ENCODE peak calls at places on chromosomes 12 and 14, in ten cellular contexts. V, Z, P, E, K, L, R, D, I and Q are unnamed samples.

GRCh38 chr12:6957151-6957701 is 6.1 kb downstream of the PTPN6 start:
- DNase-seq in V (no peak), Z (no peak), P (no peak), E (no peak), K (no peak), L (no peak), R (no peak), D (no peak), I (no peak), Q (no peak)

GRCh38 chr12:67068773-67069450 is 200.2 kb upstream of the CAND1 start:
- DNase-seq in V (peak; percentile 53), Z (peak; percentile 14), P (peak; percentile 37), E (peak; percentile 15), K (no peak), L (peak; percentile 48), R (peak; percentile 91), D (peak; percentile 66), I (peak; percentile 1), Q (peak; percentile 93)

GRCh38 chr14:70708717-70709570 is 67.2 kb downstream of the TTC9 start:
- DNase-seq in V (no peak), Z (no peak), P (no peak), E (no peak), K (no peak), L (no peak), R (peak; percentile 93), D (no peak), I (no peak), Q (peak; percentile 63)

GRCh38 chr12:110813298-110813697 is 33.5 kb upstream of the CCDC63 start:
- DNase-seq in V (no peak), Z (no peak), P (no peak), E (no peak), K (no peak), L (no peak), R (no peak), D (no peak), I (no peak), Q (peak; percentile 78)

GRCh38 chr14:104246401-104247335 is 108.3 kb downstream of the KIF26A start:
- DNase-seq in V (no peak), Z (no peak), P (no peak), E (no peak), K (no peak), L (no peak), R (peak; percentile 49), D (no peak), I (no peak), Q (no peak)

GRCh38 chr14:84760506-84760905 is 769.4 kb upstream of the FLRT2 start:
- DNase-seq in V (no peak), Z (no peak), P (no peak), E (no peak), K (peak; percentile 44), L (no peak), R (no peak), D (no peak), I (no peak), Q (no peak)

GRCh38 chr14:33768458-33768830 is 182.4 kb downstream of the EGLN3 start:
- DNase-seq in V (no peak), Z (no peak), P (no peak), E (no peak), K (no peak), L (no peak), R (no peak), D (no peak), I (no peak), Q (no peak)

GRCh38 chr14:101058571-101058970 is 155.0 kb upstream of the RTL1 start:
- DNase-seq in V (no peak), Z (no peak), P (no peak), E (no peak), K (no peak), L (no peak), R (no peak), D (no peak), I (no peak), Q (no peak)

GRCh38 chr14:101119830-101120571 is 216.5 kb upstream of the RTL1 start:
- DNase-seq in V (no peak), Z (no peak), P (peak; percentile 17), E (no peak), K (no peak), L (no peak), R (peak; percentile 48), D (no peak), I (no peak), Q (peak; percentile 64)

GRCh38 chr12:48280572-48280971 is 70.1 kb downstream of the ZNF641 start:
- DNase-seq in V (no peak), Z (no peak), P (no peak), E (no peak), K (no peak), L (no peak), R (no peak), D (no peak), I (no peak), Q (peak; percentile 49)

GRCh38 chr12:96236221-96236822 is 42.1 kb downstream of the ELK3 start:
- DNase-seq in V (no peak), Z (peak; percentile 30), P (peak; percentile 60), E (no peak), K (peak; percentile 50), L (no peak), R (no peak), D (no peak), I (no peak), Q (no peak)

GRCh38 chr14:101017806-101018560 is 114.5 kb upstream of the RTL1 start:
- DNase-seq in V (no peak), Z (no peak), P (no peak), E (no peak), K (no peak), L (no peak), R (peak; percentile 30), D (no peak), I (no peak), Q (peak; percentile 22)

GRCh38 chr14:90675399-90675798 is 140.8 kb downstream of the TTC7B start:
- DNase-seq in V (no peak), Z (no peak), P (no peak), E (no peak), K (peak; percentile 44), L (no peak), R (no peak), D (no peak), I (no peak), Q (no peak)

GRCh38 chr12:125105600-125105999 is 40.4 kb downstream of the AACS start:
- DNase-seq in V (no peak), Z (no peak), P (no peak), E (no peak), K (no peak), L (no peak), R (no peak), D (no peak), I (no peak), Q (peak; percentile 69)

GRCh38 chr12:47722926-47723631 is 2.2 kb downstream of the ENDOU start:
- DNase-seq in V (no peak), Z (no peak), P (no peak), E (no peak), K (no peak), L (no peak), R (no peak), D (no peak), I (no peak), Q (peak; percentile 45)

GRCh38 chr14:80475074-80475473 is 263.8 kb upstream of the DIO2 start:
- DNase-seq in V (no peak), Z (no peak), P (no peak), E (no peak), K (peak; percentile 24), L (no peak), R (no peak), D (no peak), I (no peak), Q (no peak)

GRCh38 chr12:6883683-6884082 is 10.6 kb upstream of the SPSB2 start:
- DNase-seq in V (no peak), Z (no peak), P (no peak), E (no peak), K (no peak), L (no peak), R (no peak), D (no peak), I (no peak), Q (no peak)

GRCh38 chr12:43858991-43859390 is 23.1 kb downstream of the TMEM117 start:
- DNase-seq in V (no peak), Z (no peak), P (no peak), E (no peak), K (no peak), L (no peak), R (no peak), D (no peak), I (no peak), Q (no peak)

GRCh38 chr14:65044596-65044959 is 57.7 kb downstream of the MAX start:
- DNase-seq in V (no peak), Z (no peak), P (no peak), E (no peak), K (no peak), L (no peak), R (no peak), D (no peak), I (no peak), Q (no peak)

GRCh38 chr14:52314521-52315354 is 626 bp downstream of the PTGER2 start:
- DNase-seq in V (peak; percentile 47), Z (peak; percentile 25), P (peak; percentile 34), E (no peak), K (no peak), L (no peak), R (peak; percentile 65), D (no peak), I (no peak), Q (peak; percentile 79)

GRCh38 chr12:78473136-78473535 is 391.4 kb upstream of the SYT1 start:
- DNase-seq in V (no peak), Z (no peak), P (no peak), E (no peak), K (no peak), L (no peak), R (no peak), D (no peak), I (no peak), Q (no peak)

GRCh38 chr12:124878795-124879516 is 15.3 kb upstream of the SCARB1 start:
- DNase-seq in V (no peak), Z (no peak), P (no peak), E (no peak), K (no peak), L (no peak), R (no peak), D (no peak), I (no peak), Q (no peak)